ENCODE peak calls at places on chromosomes 12 and 14, in six cellular contexts. S, Q, D, N, M and I are unnamed samples.

GRCh38 chr12:67430708-67431335 is 161.7 kb downstream of the CAND1 start:
- DNase-seq in M (no peak), N (no peak), D (peak; percentile 78), S (no peak), Q (peak; percentile 28), I (peak; percentile 74)

GRCh38 chr12:108752387-108752786 is 21.1 kb upstream of the CORO1C start:
- DNase-seq in N (no peak), M (no peak), S (no peak), D (no peak), Q (no peak), I (peak; percentile 13)

GRCh38 chr14:68662395-68662794 is 130.5 kb downstream of the ZFP36L1 start:
- DNase-seq in M (no peak), Q (no peak), S (no peak), D (peak; percentile 21), N (no peak), I (no peak)

GRCh38 chr14:39342768-39343167 is 89.5 kb downstream of the FBXO33 start:
- DNase-seq in M (no peak), Q (no peak), S (no peak), N (no peak), D (no peak), I (no peak)

GRCh38 chr14:54207991-54208520 is 188.8 kb upstream of the CDKN3 start:
- DNase-seq in M (no peak), D (no peak), Q (no peak), N (no peak), S (no peak), I (no peak)

GRCh38 chr14:105358140-105358846 is 40.0 kb upstream of the TEX22 start:
- DNase-seq in M (no peak), Q (no peak), D (no peak), N (no peak), S (no peak), I (no peak)

GRCh38 chr12:76872415-76872814 is 6.4 kb downstream of the CSRP2 start:
- DNase-seq in Q (no peak), S (no peak), D (no peak), M (no peak), N (no peak), I (no peak)

GRCh38 chr14:73878436-73878835 is 8.2 kb upstream of the ZNF410 start:
- DNase-seq in N (no peak), D (no peak), M (no peak), Q (no peak), S (no peak), I (no peak)

GRCh38 chr12:795305-795704 is 42.9 kb downstream of the WNK1 start:
- DNase-seq in S (no peak), Q (no peak), D (no peak), N (no peak), M (no peak), I (no peak)

GRCh38 chr12:119167904-119168303 is 10.8 kb upstream of the HSPB8 start:
- DNase-seq in S (no peak), Q (no peak), D (no peak), M (no peak), N (no peak), I (no peak)

GRCh38 chr12:104223599-104224168 is 8.1 kb downstream of the TXNRD1 start:
- DNase-seq in N (no peak), S (no peak), Q (no peak), M (no peak), D (no peak), I (no peak)

GRCh38 chr12:30466093-30466492 is 229.6 kb downstream of the IPO8 start:
- DNase-seq in S (no peak), N (no peak), M (no peak), D (no peak), Q (no peak), I (no peak)

GRCh38 chr12:89075890-89076591 is 276.3 kb downstream of the DUSP6 start:
- DNase-seq in S (no peak), D (no peak), Q (no peak), N (no peak), M (no peak), I (no peak)

GRCh38 chr14:59303216-59303615 is 114.7 kb downstream of the DAAM1 start:
- DNase-seq in D (no peak), S (no peak), M (no peak), Q (no peak), N (no peak), I (no peak)

GRCh38 chr14:94000267-94000666 is 3.2 kb downstream of the CCDC197 start:
- DNase-seq in M (no peak), D (no peak), S (no peak), N (no peak), Q (no peak), I (no peak)

GRCh38 chr12:92899388-92900001 is 29.6 kb downstream of the EEA1 start:
- DNase-seq in D (peak; percentile 92), N (no peak), S (peak; percentile 21), Q (no peak), M (no peak), I (peak; percentile 90)

GRCh38 chr12:1115471-1116242 is 124.6 kb downstream of the ERC1 start:
- DNase-seq in N (no peak), Q (peak; percentile 71), D (no peak), M (no peak), S (no peak), I (no peak)

GRCh38 chr12:92608418-92609091 is 94.2 kb upstream of the PLEKHG7 start:
- DNase-seq in N (no peak), D (no peak), M (no peak), Q (peak; percentile 42), S (no peak), I (no peak)

GRCh38 chr12:45231515-45232145 is 15.7 kb downstream of the ANO6 start:
- DNase-seq in Q (no peak), N (no peak), D (no peak), M (no peak), S (no peak), I (no peak)

GRCh38 chr14:75303415-75303814 is 24.8 kb downstream of the FOS start:
- DNase-seq in Q (peak; percentile 82), M (peak; percentile 74), S (no peak), D (no peak), N (peak; percentile 87), I (peak; percentile 75)

GRCh38 chr14:75307700-75308379 is 29.2 kb downstream of the FOS start:
- DNase-seq in N (peak; percentile 90), S (peak; percentile 75), D (peak; percentile 86), Q (peak; percentile 94), M (peak; percentile 62), I (peak; percentile 6)

GRCh38 chr14:75301666-75302325 is 23.2 kb downstream of the FOS start:
- DNase-seq in D (peak; percentile 79), Q (no peak), N (no peak), S (no peak), M (peak; percentile 34), I (peak; percentile 78)

GRCh38 chr14:75310295-75311059 is 31.8 kb downstream of the FOS start:
- DNase-seq in Q (no peak), D (peak; percentile 97), M (no peak), N (no peak), S (peak; percentile 67), I (peak; percentile 95)

GRCh38 chr14:75306917-75307699 is 28.5 kb downstream of the FOS start:
- DNase-seq in D (peak; percentile 62), S (no peak), M (peak; percentile 55), N (no peak), Q (peak; percentile 47), I (no peak)
- TF ChIP-seq CTCF in D (no peak), S (peak; percentile 55), M (peak; percentile 22), N (no peak), Q (peak; percentile 26), I (peak; percentile 16)

DNA sequence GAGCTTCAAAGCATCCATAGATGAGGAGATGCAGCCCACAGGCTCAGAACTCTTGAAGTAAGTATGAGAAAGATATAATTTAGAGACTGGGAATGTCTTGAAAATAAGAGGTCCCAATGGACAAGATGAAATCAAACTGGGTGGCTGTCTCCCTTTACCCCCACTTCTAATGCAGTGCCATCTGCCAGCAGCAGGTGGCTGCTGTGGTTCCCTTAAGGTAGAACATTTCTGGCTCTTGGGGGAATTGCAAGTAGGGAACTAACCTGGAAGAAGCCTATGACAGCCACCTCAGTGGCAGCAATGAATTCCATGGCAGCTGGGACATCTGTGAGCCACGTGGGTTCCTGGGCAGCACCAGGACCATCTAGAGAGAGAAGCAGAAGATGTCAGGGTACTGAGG is 648 bp downstream of the ERP27 start:
- DNase-seq in N (no peak), M (no peak), D (no peak), S (no peak), Q (no peak), I (no peak)
- TF ChIP-seq CTCF in N (no peak), M (peak; percentile 15), D (no peak), S (peak; percentile 41), Q (no peak), I (no peak)

GRCh38 chr12:87952850-87953249 is 76.4 kb downstream of the C12orf50 start:
- DNase-seq in S (no peak), N (no peak), D (no peak), M (no peak), Q (peak; percentile 10), I (no peak)

GRCh38 chr12:87952223-87952622 is 77.0 kb downstream of the C12orf50 start:
- DNase-seq in Q (no peak), M (no peak), S (no peak), N (no peak), D (no peak), I (no peak)

GRCh38 chr12:87953257-87953860 is 75.8 kb downstream of the C12orf50 start:
- DNase-seq in S (no peak), D (no peak), Q (peak; percentile 37), M (peak; percentile 37), N (no peak), I (no peak)
- TF ChIP-seq CTCF in S (peak; percentile 68), D (peak; percentile 21), Q (peak; percentile 59), M (peak; percentile 27), N (peak; percentile 11), I (no peak)

GRCh38 chr14:103692871-103693270 is 22.4 kb downstream of the XRCC3 start:
- DNase-seq in N (peak; percentile 72), M (no peak), Q (no peak), D (no peak), S (no peak), I (no peak)

GRCh38 chr14:103693514-103693913 is 21.7 kb downstream of the XRCC3 start:
- DNase-seq in D (no peak), N (peak; percentile 63), S (no peak), M (no peak), Q (no peak), I (peak; percentile 69)

GRCh38 chr14:103696027-103696402 is 19.2 kb downstream of the XRCC3 start:
- DNase-seq in S (no peak), D (no peak), Q (no peak), M (no peak), N (peak; percentile 47), I (peak; percentile 61)

GRCh38 chr14:103695331-103696026 is 19.8 kb downstream of the XRCC3 start:
- DNase-seq in N (peak; percentile 46), S (no peak), M (no peak), Q (no peak), D (no peak), I (peak; percentile 54)

GRCh38 chr14:103694572-103695026 is 20.7 kb downstream of the XRCC3 start:
- DNase-seq in N (peak; percentile 64), D (no peak), Q (no peak), M (no peak), S (no peak), I (peak; percentile 54)
- TF ChIP-seq CTCF in N (no peak), D (no peak), Q (no peak), M (no peak), S (peak; percentile 48), I (no peak)

GRCh38 chr12:107448198-107448597 is 237.4 kb upstream of the PWP1 start:
- DNase-seq in M (no peak), N (peak; percentile 47), S (no peak), Q (no peak), D (no peak), I (no peak)
- TF ChIP-seq CTCF in M (no peak), N (peak; percentile 31), S (peak; percentile 70), Q (peak; percentile 51), D (no peak), I (peak; percentile 18)